ENCODE peak calls at places on chromosome 2, in five cellular contexts. One of them, this sample, is unnamed.

GRCh38 chr2:457287-457686 is 169.4 kb upstream of the ALKAL2 start:
- DNase-seq in CD8-positive, alpha-beta T cell: no peak
- DNase-seq in lung microvascular endothelial cell: no peak
- DNase-seq in naive thymus-derived CD8-positive, alpha-beta T cell: no peak
- DNase-seq in AML-193: no peak
- DNase-seq in this sample: peak

GRCh38 chr2:145411493-145411892 is 891.6 kb upstream of the ZEB2 start:
- DNase-seq in lung microvascular endothelial cell: no peak
- DNase-seq in AML-193: peak
- DNase-seq in CD8-positive, alpha-beta T cell: no peak
- DNase-seq in naive thymus-derived CD8-positive, alpha-beta T cell: no peak
- DNase-seq in this sample: no peak

GRCh38 chr2:169012812-169013627 is 18.1 kb downstream of the ABCB11 start:
- DNase-seq in lung microvascular endothelial cell: peak
- DNase-seq in naive thymus-derived CD8-positive, alpha-beta T cell: no peak
- DNase-seq in CD8-positive, alpha-beta T cell: no peak
- DNase-seq in AML-193: no peak
- DNase-seq in this sample: no peak

GRCh38 chr2:181656450-181657261 is at the start of gene CERKL:
- DNase-seq in CD8-positive, alpha-beta T cell: no peak
- DNase-seq in naive thymus-derived CD8-positive, alpha-beta T cell: no peak
- DNase-seq in lung microvascular endothelial cell: no peak
- DNase-seq in AML-193: no peak
- DNase-seq in this sample: no peak

GRCh38 chr2:69576895-69577294 is 66.6 kb downstream of the AAK1 start:
- DNase-seq in AML-193: no peak
- DNase-seq in CD8-positive, alpha-beta T cell: no peak
- DNase-seq in naive thymus-derived CD8-positive, alpha-beta T cell: no peak
- DNase-seq in lung microvascular endothelial cell: no peak
- DNase-seq in this sample: no peak

GRCh38 chr2:96374211-96374951 is 38.8 kb downstream of the NCAPH start:
- DNase-seq in lung microvascular endothelial cell: peak
- DNase-seq in CD8-positive, alpha-beta T cell: no peak
- DNase-seq in naive thymus-derived CD8-positive, alpha-beta T cell: no peak
- DNase-seq in AML-193: no peak
- DNase-seq in this sample: no peak

GRCh38 chr2:182165196-182165595 is 179.5 kb downstream of the PPP1R1C start:
- DNase-seq in lung microvascular endothelial cell: no peak
- DNase-seq in naive thymus-derived CD8-positive, alpha-beta T cell: no peak
- DNase-seq in CD8-positive, alpha-beta T cell: no peak
- DNase-seq in AML-193: no peak
- DNase-seq in this sample: no peak

GRCh38 chr2:11097988-11098387 is 57.3 kb upstream of the SLC66A3 start:
- DNase-seq in CD8-positive, alpha-beta T cell: no peak
- DNase-seq in lung microvascular endothelial cell: no peak
- DNase-seq in naive thymus-derived CD8-positive, alpha-beta T cell: no peak
- DNase-seq in AML-193: no peak
- DNase-seq in this sample: no peak

GRCh38 chr2:58098254-58099096 is 51.9 kb downstream of the VRK2 start:
- DNase-seq in AML-193: peak
- DNase-seq in lung microvascular endothelial cell: no peak
- DNase-seq in CD8-positive, alpha-beta T cell: no peak
- DNase-seq in naive thymus-derived CD8-positive, alpha-beta T cell: no peak
- DNase-seq in this sample: no peak

GRCh38 chr2:138364554-138365162 is 136.9 kb upstream of the SPOPL start:
- DNase-seq in naive thymus-derived CD8-positive, alpha-beta T cell: no peak
- DNase-seq in CD8-positive, alpha-beta T cell: no peak
- DNase-seq in lung microvascular endothelial cell: no peak
- DNase-seq in AML-193: no peak
- DNase-seq in this sample: no peak

GRCh38 chr2:15792331-15792730 is 148.0 kb upstream of the MYCN start:
- DNase-seq in lung microvascular endothelial cell: no peak
- DNase-seq in CD8-positive, alpha-beta T cell: no peak
- DNase-seq in naive thymus-derived CD8-positive, alpha-beta T cell: no peak
- DNase-seq in AML-193: no peak
- DNase-seq in this sample: no peak

GRCh38 chr2:68320118-68320641 is 431 bp upstream of the CNRIP1 start:
- DNase-seq in lung microvascular endothelial cell: peak
- DNase-seq in AML-193: no peak
- DNase-seq in CD8-positive, alpha-beta T cell: no peak
- DNase-seq in naive thymus-derived CD8-positive, alpha-beta T cell: no peak
- DNase-seq in this sample: no peak

GRCh38 chr2:238936162-238937052 is 88.5 kb downstream of the TWIST2 start:
- DNase-seq in CD8-positive, alpha-beta T cell: no peak
- DNase-seq in lung microvascular endothelial cell: no peak
- DNase-seq in naive thymus-derived CD8-positive, alpha-beta T cell: no peak
- DNase-seq in AML-193: no peak
- DNase-seq in this sample: no peak

GRCh38 chr2:185050804-185051203 is 452.5 kb downstream of the ZNF804A start:
- DNase-seq in naive thymus-derived CD8-positive, alpha-beta T cell: no peak
- DNase-seq in AML-193: no peak
- DNase-seq in CD8-positive, alpha-beta T cell: no peak
- DNase-seq in lung microvascular endothelial cell: no peak
- DNase-seq in this sample: no peak

GRCh38 chr2:45607701-45608100 is 3.4 kb downstream of the SRBD1 start:
- DNase-seq in lung microvascular endothelial cell: peak
- DNase-seq in AML-193: no peak
- DNase-seq in CD8-positive, alpha-beta T cell: no peak
- DNase-seq in naive thymus-derived CD8-positive, alpha-beta T cell: no peak
- DNase-seq in this sample: no peak

GRCh38 chr2:10526281-10526680 is 78.2 kb upstream of the ODC1 start:
- DNase-seq in AML-193: no peak
- DNase-seq in CD8-positive, alpha-beta T cell: no peak
- DNase-seq in lung microvascular endothelial cell: no peak
- DNase-seq in naive thymus-derived CD8-positive, alpha-beta T cell: no peak
- DNase-seq in this sample: no peak